ENCODE peak calls at places on chromosomes 5 and 9, in five cellular contexts. L, W, B, T and Q are unnamed samples. For H3K4me1, the result is how much of the 10 kb centered on the place peaks cover.

GRCh38 chr5:112492291-112492690 is 73.2 kb upstream of the EPB41L4A start:
- DNase-seq in T (peak), L (peak), W (peak), B (peak), Q (peak)

GRCh38 chr9:137452761-137453642 is 6.1 kb downstream of the NSMF start:
- DNase-seq in W (no peak), B (no peak), T (no peak), L (no peak), Q (no peak)

GRCh38 chr5:163569284-163569683 is 63.9 kb downstream of the MAT2B start:
- DNase-seq in B (peak), W (no peak), L (peak), T (no peak), Q (no peak)

GRCh38 chr5:28632607-28633006 is 1594.2 kb upstream of the CDH9 start:
- DNase-seq in B (no peak), T (no peak), W (no peak), L (no peak), Q (no peak)

GRCh38 chr9:8832956-8833355 is 1033.4 kb upstream of the DMAC1 start:
- DNase-seq in B (no peak), T (no peak), W (no peak), L (no peak), Q (no peak)

GRCh38 chr5:1409386-1410110 is 35.7 kb downstream of the SLC6A3 start:
- DNase-seq in B (peak), L (peak), T (peak), W (peak), Q (no peak)

GRCh38 chr5:157107508-157107907 is 1.3 kb downstream of the HAVCR2 start:
- DNase-seq in B (no peak), W (no peak), L (no peak), T (no peak), Q (no peak)

GRCh38 chr5:79297661-79298060 is 61.7 kb downstream of the JMY start:
- DNase-seq in T (no peak), L (no peak), W (no peak), B (peak), Q (no peak)

GRCh38 chr5:96280946-96281393 is 152.1 kb downstream of the PCSK1 start:
- DNase-seq in B (peak), W (no peak), T (no peak), L (peak), Q (no peak)

GRCh38 chr5:3251784-3252183 is 343.8 kb upstream of the IRX1 start:
- DNase-seq in W (peak), B (no peak), T (peak), L (no peak), Q (no peak)

GRCh38 chr9:16986441-16987387 is 116.2 kb upstream of the BNC2 start:
- DNase-seq in T (no peak), W (no peak), B (no peak), L (peak), Q (no peak)

GRCh38 chr5:175162036-175162435 is 281.9 kb downstream of the DRD1 start:
- DNase-seq in L (no peak), T (no peak), B (no peak), W (no peak), Q (no peak)

GRCh38 chr5:149310947-149311675 is 34.2 kb upstream of the GRPEL2 start:
- DNase-seq in L (peak), T (peak), W (peak), B (peak), Q (no peak)

GRCh38 chr5:119275146-119275872 is 80.5 kb upstream of the TNFAIP8 start:
- DNase-seq in L (peak), W (no peak), B (peak), T (no peak), Q (peak)

GRCh38 chr5:173673295-173674170 is 57.1 kb upstream of the BOD1 start:
- DNase-seq in L (no peak), W (peak), T (no peak), B (no peak), Q (no peak)

GRCh38 chr9:121483049-121483448 is 16.6 kb downstream of the GGTA1 start:
- DNase-seq in B (no peak), L (no peak), W (no peak), T (no peak), Q (no peak)

GRCh38 chr5:10691826-10692785 is 68.9 kb downstream of the DAP start:
- DNase-seq in T (no peak), L (peak), W (no peak), B (peak), Q (no peak)

GRCh38 chr5:157137691-157138090 is 5.0 kb downstream of the MED7 start:
- DNase-seq in W (no peak), T (no peak), B (no peak), L (peak), Q (no peak)

GRCh38 chr5:252546-252945 is 18.9 kb upstream of the PDCD6 start:
- DNase-seq in W (no peak), T (no peak), L (no peak), B (peak), Q (peak)

GRCh38 chr9:72041775-72042194 is 18.6 kb downstream of the C9orf57 start:
- DNase-seq in B (peak), T (no peak), W (no peak), L (peak), Q (peak)

GRCh38 chr9:124280176-124280691 is 22.5 kb downstream of the NEK6 start:
- DNase-seq in W (no peak), L (peak), T (no peak), B (peak), Q (no peak)

GRCh38 chr5:89120719-89121118 is 237.7 kb upstream of the MEF2C start:
- DNase-seq in W (no peak), L (peak), B (no peak), T (no peak), Q (no peak)

GRCh38 chr9:128247191-128247803 is 28.5 kb downstream of the GOLGA2 start:
- DNase-seq in L (no peak), W (no peak), T (no peak), B (no peak), Q (no peak)

GRCh38 chr5:139912804-139913203 is 117.2 kb downstream of the PSD2 start:
- DNase-seq in L (no peak), B (no peak), W (no peak), T (no peak), Q (no peak)

GRCh38 chr9:69391946-69392345 is 66.9 kb downstream of the ENTREP1 start:
- DNase-seq in B (no peak), W (no peak), T (no peak), L (no peak), Q (no peak)

GRCh38 chr5:132439521-132440206 is 50.9 kb downstream of the IRF1 start:
- DNase-seq in T (no peak), W (no peak), L (peak), B (peak), Q (no peak)
- H2AFZ ChIP-seq in T (no peak), W (no peak), L (peak), B (no peak), Q (peak)

DNA sequence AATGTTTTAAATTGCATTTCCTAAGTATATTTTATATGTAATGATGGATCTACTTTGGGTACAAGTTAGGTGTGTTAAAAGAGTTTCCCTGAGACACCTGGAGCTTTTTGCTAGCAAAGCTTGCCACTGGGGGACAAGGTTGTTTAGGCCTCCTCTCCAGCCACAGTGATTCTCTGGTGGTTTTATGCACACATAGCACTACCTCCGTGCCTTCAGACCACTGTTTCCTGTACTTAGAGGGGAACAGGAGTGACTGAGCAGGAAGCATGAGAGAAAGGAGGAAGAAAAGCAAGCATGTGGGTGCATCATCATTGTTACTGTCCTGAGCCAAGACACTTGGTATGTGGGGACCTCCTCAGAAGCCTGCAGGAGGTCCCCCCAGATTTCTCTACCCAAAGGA is 272.1 kb downstream of the RASEF start:
- DNase-seq in B (no peak), W (no peak), L (no peak), T (no peak), Q (no peak)
- H3K4me2 ChIP-seq in B (no peak), W (no peak), L (no peak), T (no peak), Q (no peak)

GRCh38 chr5:33441241-33441844 is 578 bp downstream of the TARS1 start:
- DNase-seq in B (peak), W (no peak), T (peak), L (peak), Q (no peak)

GRCh38 chr5:33440482-33441240 is at the start of gene TARS1:
- DNase-seq in W (peak), T (peak), B (peak), L (peak), Q (peak)

GRCh38 chr5:33448118-33448517 is 7.4 kb downstream of the TARS1 start:
- DNase-seq in L (no peak), T (peak), W (no peak), B (no peak), Q (no peak)

GRCh38 chr5:33445808-33446207 is 5.0 kb downstream of the TARS1 start:
- DNase-seq in T (no peak), L (no peak), W (no peak), B (no peak), Q (no peak)

GRCh38 chr5:33444542-33444941 is 3.8 kb downstream of the TARS1 start:
- DNase-seq in T (no peak), B (no peak), L (no peak), W (no peak), Q (no peak)
- H3K4me1 ChIP-seq in T (under half), B (under half), L (under half), W (under half), Q (under half)

DNA sequence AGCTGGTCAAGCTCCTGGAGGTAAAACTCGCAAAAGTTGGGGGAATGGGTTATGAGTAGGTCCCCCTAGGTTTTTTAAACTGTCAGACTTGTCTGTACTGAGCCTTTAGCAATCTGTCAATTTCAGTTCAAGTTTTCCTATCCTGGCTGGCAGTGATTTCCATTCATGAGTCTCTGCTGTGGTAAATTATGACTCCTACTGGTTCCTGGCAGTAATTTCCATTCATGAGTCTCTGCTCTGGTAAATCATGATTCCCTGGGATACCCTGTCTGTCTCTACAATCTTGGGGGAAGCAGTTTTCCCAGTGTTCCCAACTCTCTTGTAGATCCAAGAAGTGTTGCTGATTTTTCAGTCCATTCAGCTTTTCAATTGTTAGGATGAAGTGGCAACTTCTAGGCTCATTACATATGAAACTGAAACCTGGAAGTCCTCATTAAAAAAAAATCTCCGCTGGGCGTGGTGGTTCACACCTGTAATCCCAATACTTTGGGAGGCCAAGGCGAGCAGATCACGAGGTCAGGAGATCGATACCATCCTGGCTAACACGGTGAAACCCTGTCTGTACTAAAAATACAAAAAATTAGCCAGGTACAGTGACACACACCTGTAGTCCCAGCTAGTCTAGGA is 91.3 kb upstream of the GPBP1 start:
- DNase-seq in T (peak), L (peak), W (no peak), B (peak), Q (no peak)
- H2AFZ ChIP-seq in T (no peak), L (no peak), W (no peak), B (no peak), Q (no peak)

GRCh38 chr5:152560508-152561137 is 155.5 kb upstream of the NMUR2 start:
- DNase-seq in T (peak), B (peak), W (peak), L (peak), Q (no peak)
- H3K4me2 ChIP-seq in T (no peak), B (no peak), W (no peak), L (no peak), Q (no peak)

DNA sequence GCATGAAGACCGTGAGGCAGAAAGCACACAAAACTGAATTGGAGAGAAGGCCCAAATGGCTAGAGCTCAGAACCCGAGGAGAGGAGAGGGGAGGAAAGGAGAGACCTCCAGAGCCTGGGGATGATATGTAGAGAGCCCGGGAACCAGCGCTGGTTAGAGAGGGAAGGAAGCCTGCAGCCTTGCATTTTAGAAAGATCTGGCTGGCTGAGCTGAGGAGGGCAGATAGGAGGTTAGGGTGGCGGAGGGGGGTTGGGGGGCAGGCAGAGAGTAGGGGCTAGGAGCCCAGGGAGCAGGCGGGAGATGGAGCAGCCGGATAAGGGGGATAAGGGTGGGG is 127.2 kb downstream of the C9orf50 start:
- DNase-seq in W (no peak), B (no peak), L (no peak), T (peak), Q (no peak)
- H3K4me1 ChIP-seq in W (under half), B (under half), L (under half), T (under half), Q (under half)

DNA sequence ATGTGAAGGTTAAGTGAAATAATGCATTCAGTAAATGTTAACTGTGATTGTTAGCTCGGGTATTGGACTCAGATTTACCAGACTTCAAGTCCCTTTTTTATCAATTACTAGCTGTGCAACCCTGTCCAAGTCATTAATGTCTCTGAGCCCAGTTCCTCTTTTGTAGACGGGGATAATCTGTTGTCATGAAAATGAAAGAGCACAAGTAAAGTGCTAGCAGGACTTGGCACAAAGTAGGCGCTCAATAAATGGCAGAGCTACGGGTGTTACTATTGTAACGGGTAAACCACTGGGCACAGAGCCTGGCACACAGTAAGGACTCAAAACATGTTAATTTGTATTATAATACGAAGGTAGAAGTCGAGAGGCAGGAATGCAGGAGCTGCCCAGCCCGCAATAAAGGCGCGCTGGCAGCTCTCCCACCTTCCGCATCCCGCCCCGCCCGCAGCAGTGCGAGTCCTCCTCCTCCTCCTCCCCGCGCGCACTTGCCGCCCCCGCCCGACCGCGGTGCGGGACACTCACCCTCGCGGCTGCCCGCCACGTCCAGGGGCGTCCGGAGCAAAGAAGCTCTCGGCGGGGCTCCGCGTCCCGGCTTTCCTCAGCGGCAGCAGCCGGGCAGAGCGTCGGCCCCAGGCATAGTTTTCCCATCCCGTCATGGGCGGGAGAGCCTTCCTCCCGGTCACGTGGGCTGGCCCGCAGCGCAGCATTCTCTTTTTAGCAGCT is at the start of gene C1QTNF2:
- DNase-seq in B (peak), T (peak), L (peak), W (peak), Q (no peak)
- H2AFZ ChIP-seq in B (peak), T (peak), L (peak), W (peak), Q (peak)

GRCh38 chr5:74184649-74185048 is 455.9 kb downstream of the ENC1 start:
- DNase-seq in L (no peak), B (no peak), T (no peak), W (no peak), Q (no peak)

GRCh38 chr5:74182603-74183002 is 457.9 kb downstream of the ENC1 start:
- DNase-seq in T (no peak), B (no peak), W (no peak), L (no peak), Q (no peak)

GRCh38 chr5:74179701-74180100 is 460.8 kb downstream of the ENC1 start:
- DNase-seq in B (no peak), W (no peak), T (no peak), L (no peak), Q (no peak)

GRCh38 chr5:74185599-74185998 is 454.9 kb downstream of the ENC1 start:
- DNase-seq in L (no peak), B (no peak), W (no peak), T (no peak), Q (no peak)

GRCh38 chr5:74183041-74183440 is 457.5 kb downstream of the ENC1 start:
- DNase-seq in W (no peak), B (no peak), L (no peak), T (no peak), Q (no peak)
- H3K4me2 ChIP-seq in W (no peak), B (no peak), L (no peak), T (no peak), Q (peak)

GRCh38 chr5:150506571-150507282 is 1.2 kb upstream of the NDST1 start:
- DNase-seq in T (no peak), W (no peak), L (no peak), B (no peak), Q (no peak)
- H3K4me1 ChIP-seq in T (under half), W (under half), L (half or more), B (under half), Q (half or more)

DNA sequence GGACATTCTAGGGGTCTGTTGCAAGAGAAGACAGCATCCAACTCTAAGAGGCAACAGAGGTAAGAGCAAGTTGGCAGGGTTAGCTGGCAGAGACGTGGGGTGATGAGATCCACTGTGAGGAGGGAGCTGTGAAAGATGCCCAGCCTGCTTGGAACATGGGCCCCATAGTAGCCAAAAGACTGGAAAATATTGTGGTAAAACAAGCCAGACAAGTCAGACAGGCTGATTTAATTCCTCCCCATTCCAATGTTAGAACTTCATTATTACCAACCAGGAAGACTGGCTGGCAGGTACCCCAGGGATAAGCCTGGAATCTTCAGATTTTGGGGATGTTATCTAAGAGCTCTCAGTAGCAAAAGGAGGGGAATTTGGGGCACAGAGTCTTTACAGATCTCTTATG is 181.3 kb downstream of the SEC61B start:
- DNase-seq in B (peak), T (no peak), L (no peak), W (no peak), Q (no peak)
- H2AFZ ChIP-seq in B (no peak), T (no peak), L (no peak), W (no peak), Q (no peak)